ENCODE peak calls at places on chromosomes 5 and 9, in five cellular contexts. E, I, Q, P and G are unnamed samples. For H3F3A, the result is how much of the 10 kb centered on the place peaks cover.

GRCh38 chr5:133227897-133228296 is 176.1 kb downstream of the HSPA4 start:
- DNase-seq in E (no peak), Q (no peak), P (no peak), I (no peak), G (no peak)

GRCh38 chr5:41095324-41096101 is 24.4 kb upstream of the MROH2B start:
- DNase-seq in I (no peak), E (no peak), Q (no peak), P (peak), G (no peak)

GRCh38 chr5:122863721-122864120 is 18.3 kb downstream of the SNX24 start:
- DNase-seq in P (no peak), E (no peak), I (no peak), Q (no peak), G (no peak)

GRCh38 chr5:135139397-135140134 is 105.5 kb upstream of the PITX1 start:
- DNase-seq in E (no peak), Q (peak), I (no peak), P (peak), G (peak)

GRCh38 chr9:106954562-106954961 is 91.6 kb downstream of the ZNF462 start:
- DNase-seq in I (no peak), Q (peak), P (peak), E (no peak), G (no peak)

GRCh38 chr9:130541533-130541932 is 37.8 kb upstream of the FUBP3 start:
- DNase-seq in Q (no peak), E (no peak), I (no peak), P (peak), G (no peak)

GRCh38 chr5:127556609-127557348 is 39.3 kb downstream of the PRRC1 start:
- DNase-seq in I (no peak), Q (no peak), P (peak), E (no peak), G (peak)

GRCh38 chr9:128138001-128138400 is 10.5 kb upstream of the PTGES2 start:
- DNase-seq in P (no peak), I (no peak), E (no peak), Q (no peak), G (no peak)

GRCh38 chr5:121271546-121271945 is 580.1 kb upstream of the FTMT start:
- DNase-seq in Q (no peak), E (peak), I (peak), P (no peak), G (no peak)

DNA sequence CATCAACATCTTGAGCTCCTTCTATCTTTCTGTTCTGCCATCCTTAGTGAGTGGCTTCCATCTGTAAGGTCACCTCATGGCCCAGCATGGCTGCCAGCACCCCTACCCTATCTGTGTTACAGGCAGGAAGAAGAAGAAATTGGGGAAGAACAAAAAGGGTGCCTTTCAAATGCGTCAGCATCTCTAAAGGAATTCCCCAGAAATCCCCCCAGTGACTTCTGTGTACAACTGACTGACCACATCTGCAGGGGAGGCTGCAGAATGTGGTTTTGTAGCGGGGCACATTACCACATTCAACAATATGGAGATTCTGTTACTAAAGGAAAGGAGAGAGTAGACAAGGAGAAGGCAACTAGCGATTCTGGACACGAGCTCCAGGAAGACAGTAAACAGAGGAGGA is 40.1 kb downstream of the ALG2 start:
- DNase-seq in E (no peak), Q (no peak), P (no peak), I (no peak), G (no peak)
- H3F3A ChIP-seq in E (under half), Q (under half), P (under half), I (under half), G (under half)

GRCh38 chr9:37340961-37341360 is 81.5 kb upstream of the GRHPR start:
- DNase-seq in I (no peak), E (no peak), P (no peak), Q (no peak), G (no peak)

GRCh38 chr9:37338218-37338617 is 84.3 kb upstream of the GRHPR start:
- DNase-seq in P (no peak), E (no peak), Q (no peak), I (no peak), G (no peak)

GRCh38 chr9:37341704-37342103 is 80.8 kb upstream of the GRHPR start:
- DNase-seq in E (peak), I (no peak), Q (no peak), P (no peak), G (no peak)

GRCh38 chr9:37337301-37337905 is 85.1 kb upstream of the GRHPR start:
- DNase-seq in P (no peak), E (no peak), I (no peak), Q (no peak), G (no peak)

GRCh38 chr9:37339945-37340344 is 82.6 kb upstream of the GRHPR start:
- DNase-seq in Q (no peak), P (no peak), I (peak), E (no peak), G (no peak)
- H3F3A ChIP-seq in Q (under half), P (under half), I (under half), E (under half), G (under half)

GRCh38 chr5:72243706-72244105 is 76.3 kb downstream of the MRPS27 start:
- DNase-seq in E (no peak), I (no peak), Q (no peak), P (no peak), G (no peak)

GRCh38 chr5:72246239-72246580 is 73.8 kb downstream of the MRPS27 start:
- DNase-seq in P (no peak), Q (no peak), E (no peak), I (no peak), G (no peak)

GRCh38 chr5:72244862-72245371 is 75.1 kb downstream of the MRPS27 start:
- DNase-seq in Q (peak), I (peak), E (peak), P (peak), G (no peak)

GRCh38 chr5:72246954-72247442 is 73.0 kb downstream of the MRPS27 start:
- DNase-seq in E (no peak), I (no peak), Q (peak), P (peak), G (no peak)

GRCh38 chr5:72245517-72246238 is 74.4 kb downstream of the MRPS27 start:
- DNase-seq in I (no peak), P (no peak), E (peak), Q (no peak), G (no peak)
- H3F3A ChIP-seq in I (under half), P (under half), E (under half), Q (under half), G (under half)

GRCh38 chr9:138075496-138075895 is 197.9 kb downstream of the CACNA1B start:
- DNase-seq in E (no peak), I (no peak), Q (no peak), P (no peak), G (no peak)

GRCh38 chr9:138077126-138077525 is 199.5 kb downstream of the CACNA1B start:
- DNase-seq in E (no peak), P (no peak), I (no peak), Q (no peak), G (no peak)

GRCh38 chr9:138076650-138077009 is 199.0 kb downstream of the CACNA1B start:
- DNase-seq in P (no peak), E (no peak), Q (no peak), I (no peak), G (no peak)

GRCh38 chr9:138074516-138074915 is 196.9 kb downstream of the CACNA1B start:
- DNase-seq in P (no peak), E (no peak), Q (no peak), I (no peak), G (no peak)

GRCh38 chr9:138075961-138076649 is 198.5 kb downstream of the CACNA1B start:
- DNase-seq in P (no peak), E (no peak), Q (no peak), I (no peak), G (no peak)
- H3F3A ChIP-seq in P (under half), E (under half), Q (under half), I (under half), G (under half)

GRCh38 chr5:72179816-72180440 is 72.7 kb downstream of the MAP1B start:
- DNase-seq in I (no peak), E (no peak), P (peak), Q (peak), G (no peak)

GRCh38 chr5:72172832-72173231 is 65.6 kb downstream of the MAP1B start:
- DNase-seq in E (no peak), Q (no peak), P (no peak), I (no peak), G (no peak)

GRCh38 chr5:72180925-72181324 is 73.7 kb downstream of the MAP1B start:
- DNase-seq in P (no peak), Q (peak), E (no peak), I (no peak), G (no peak)

GRCh38 chr5:72178910-72179815 is 71.9 kb downstream of the MAP1B start:
- DNase-seq in I (peak), Q (peak), P (peak), E (peak), G (peak)

DNA sequence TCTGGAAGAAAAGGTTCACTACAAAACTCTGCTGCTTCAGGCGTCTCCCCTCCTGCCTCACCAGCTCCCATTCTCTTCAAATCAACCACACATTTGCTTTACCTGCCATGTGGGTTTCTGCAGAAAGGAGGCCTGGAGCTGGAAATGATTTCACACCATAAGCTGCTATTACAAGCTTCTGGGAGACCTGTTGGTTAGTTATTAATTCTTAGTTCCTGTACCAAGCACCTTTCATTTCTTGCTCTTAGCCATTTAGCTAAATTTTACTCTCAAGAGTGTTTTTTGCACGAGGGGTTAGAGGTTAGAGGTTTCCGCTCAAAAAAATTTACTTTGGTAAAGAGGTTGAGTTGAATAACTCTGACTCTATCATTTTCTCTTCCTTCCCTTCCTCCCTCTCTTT is 70.3 kb downstream of the MAP1B start:
- DNase-seq in Q (no peak), P (no peak), E (no peak), I (no peak), G (no peak)
- H3F3A ChIP-seq in Q (under half), P (under half), E (half or more), I (under half), G (under half)

GRCh38 chr5:78730300-78731094 is 81.9 kb upstream of the LHFPL2 start:
- DNase-seq in P (no peak), E (no peak), I (no peak), Q (no peak), G (no peak)
- H3F3A ChIP-seq in P (under half), E (under half), I (under half), Q (under half), G (under half)

DNA sequence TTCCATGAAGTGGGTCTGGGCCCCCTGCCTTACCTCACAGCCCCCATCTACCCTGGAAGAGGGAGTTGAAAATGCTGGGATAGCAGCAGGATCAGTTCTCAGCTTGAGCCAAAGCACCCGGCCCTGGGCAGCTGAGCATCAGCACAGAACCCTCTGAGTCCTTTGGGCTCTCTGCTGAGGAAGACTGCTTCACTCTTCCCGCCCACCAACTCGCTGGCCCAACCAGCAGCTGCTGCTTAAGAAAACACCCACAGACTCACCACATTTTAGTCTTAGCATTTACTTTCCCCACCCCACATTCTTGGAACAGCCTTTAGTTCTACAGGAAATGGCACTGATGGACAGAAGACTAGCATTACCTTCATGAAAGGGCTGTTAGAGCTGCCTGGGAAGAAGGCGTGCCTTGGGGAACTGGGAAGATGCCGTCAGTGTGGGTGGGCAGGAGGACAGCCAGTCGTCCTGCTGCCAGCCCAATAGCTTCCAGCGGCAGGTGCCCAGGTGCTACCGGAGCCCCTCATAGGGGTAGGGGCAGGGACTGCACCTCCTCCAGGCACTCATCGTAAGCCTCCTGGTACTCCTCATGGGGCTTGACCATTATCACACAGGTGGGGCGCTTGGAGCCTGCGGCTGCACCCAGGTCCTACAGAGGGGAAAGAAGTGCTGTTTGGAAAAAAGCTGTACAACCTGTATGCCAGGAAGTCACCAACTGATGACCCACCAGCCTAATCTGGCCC is 4.3 kb downstream of the NHP2 start:
- DNase-seq in P (no peak), E (no peak), I (peak), Q (peak), G (no peak)
- H3F3A ChIP-seq in P (under half), E (under half), I (half or more), Q (under half), G (half or more)

GRCh38 chr5:1310118-1310517 is 15.2 kb upstream of the TERT start:
- DNase-seq in I (no peak), Q (no peak), E (no peak), P (no peak), G (no peak)
- H3F3A ChIP-seq in I (under half), Q (under half), E (under half), P (under half), G (under half)